ENCODE peak calls at places on chromosomes 13 and 19, in ten cellular contexts. One of them, this sample, is unnamed.

GRCh38 chr13:70568571-70568970 is 460.3 kb upstream of the KLHL1 start:
- DNase-seq in fibroblast of pulmonary artery: peak
- DNase-seq in astrocyte of the spinal cord: peak
- DNase-seq in psoas muscle: no peak
- DNase-seq in vagina: no peak
- DNase-seq in BJ: peak
- DNase-seq in epithelial cell of esophagus: peak
- DNase-seq in IMR-90: peak
- DNase-seq in Caco-2: peak
- DNase-seq in cardiac fibroblast: peak
- DNase-seq in this sample: peak

GRCh38 chr19:14408641-14409120 is 10.5 kb downstream of the DDX39A start:
- DNase-seq in fibroblast of pulmonary artery: no peak
- DNase-seq in astrocyte of the spinal cord: no peak
- DNase-seq in psoas muscle: no peak
- DNase-seq in vagina: no peak
- DNase-seq in BJ: no peak
- DNase-seq in epithelial cell of esophagus: no peak
- DNase-seq in IMR-90: no peak
- DNase-seq in Caco-2: no peak
- DNase-seq in cardiac fibroblast: peak
- DNase-seq in this sample: peak

GRCh38 chr13:114259974-114260373 is 21.4 kb upstream of the UPF3A start:
- DNase-seq in fibroblast of pulmonary artery: no peak
- DNase-seq in astrocyte of the spinal cord: no peak
- DNase-seq in psoas muscle: no peak
- DNase-seq in vagina: no peak
- DNase-seq in BJ: no peak
- DNase-seq in epithelial cell of esophagus: no peak
- DNase-seq in IMR-90: no peak
- DNase-seq in Caco-2: no peak
- DNase-seq in cardiac fibroblast: no peak
- DNase-seq in this sample: no peak

GRCh38 chr19:30319876-30320275 is 52.3 kb upstream of the ZNF536 start:
- DNase-seq in fibroblast of pulmonary artery: no peak
- DNase-seq in astrocyte of the spinal cord: no peak
- DNase-seq in psoas muscle: no peak
- DNase-seq in vagina: no peak
- DNase-seq in BJ: no peak
- DNase-seq in epithelial cell of esophagus: no peak
- DNase-seq in IMR-90: no peak
- DNase-seq in Caco-2: no peak
- DNase-seq in cardiac fibroblast: no peak
- DNase-seq in this sample: no peak

GRCh38 chr13:97975851-97976550 is 22.5 kb downstream of the IPO5 start:
- DNase-seq in fibroblast of pulmonary artery: peak
- DNase-seq in astrocyte of the spinal cord: peak
- DNase-seq in psoas muscle: peak
- DNase-seq in vagina: no peak
- DNase-seq in BJ: no peak
- DNase-seq in epithelial cell of esophagus: peak
- DNase-seq in IMR-90: peak
- DNase-seq in Caco-2: peak
- DNase-seq in cardiac fibroblast: peak
- DNase-seq in this sample: peak

GRCh38 chr19:9584073-9584833 is at the start of gene ZNF121:
- DNase-seq in fibroblast of pulmonary artery: peak
- DNase-seq in astrocyte of the spinal cord: peak
- DNase-seq in psoas muscle: peak
- DNase-seq in vagina: peak
- DNase-seq in BJ: no peak
- DNase-seq in epithelial cell of esophagus: peak
- DNase-seq in IMR-90: peak
- DNase-seq in Caco-2: peak
- DNase-seq in cardiac fibroblast: peak
- DNase-seq in this sample: peak

GRCh38 chr13:101556676-101557121 is 104.2 kb downstream of the ITGBL1 start:
- DNase-seq in fibroblast of pulmonary artery: peak
- DNase-seq in astrocyte of the spinal cord: no peak
- DNase-seq in psoas muscle: peak
- DNase-seq in vagina: no peak
- DNase-seq in BJ: no peak
- DNase-seq in epithelial cell of esophagus: no peak
- DNase-seq in IMR-90: peak
- DNase-seq in Caco-2: no peak
- DNase-seq in cardiac fibroblast: peak
- DNase-seq in this sample: peak

GRCh38 chr13:51180853-51181511 is 41.2 kb upstream of the FAM124A start:
- DNase-seq in fibroblast of pulmonary artery: no peak
- DNase-seq in astrocyte of the spinal cord: no peak
- DNase-seq in psoas muscle: no peak
- DNase-seq in vagina: no peak
- DNase-seq in BJ: no peak
- DNase-seq in epithelial cell of esophagus: no peak
- DNase-seq in IMR-90: no peak
- DNase-seq in Caco-2: no peak
- DNase-seq in cardiac fibroblast: no peak
- DNase-seq in this sample: no peak

GRCh38 chr13:40503966-40504591 is 162.4 kb downstream of the FOXO1 start:
- DNase-seq in fibroblast of pulmonary artery: peak
- DNase-seq in astrocyte of the spinal cord: peak
- DNase-seq in psoas muscle: no peak
- DNase-seq in vagina: peak
- DNase-seq in BJ: peak
- DNase-seq in epithelial cell of esophagus: peak
- DNase-seq in IMR-90: peak
- DNase-seq in Caco-2: peak
- DNase-seq in cardiac fibroblast: peak
- DNase-seq in this sample: peak

GRCh38 chr19:52948025-52948770 is 14.5 kb downstream of the ZNF816 start:
- DNase-seq in fibroblast of pulmonary artery: no peak
- DNase-seq in astrocyte of the spinal cord: no peak
- DNase-seq in psoas muscle: no peak
- DNase-seq in vagina: no peak
- DNase-seq in BJ: no peak
- DNase-seq in epithelial cell of esophagus: no peak
- DNase-seq in IMR-90: no peak
- DNase-seq in Caco-2: no peak
- DNase-seq in cardiac fibroblast: no peak
- DNase-seq in this sample: no peak

GRCh38 chr19:35717665-35718344 is at the start of gene KMT2B:
- DNase-seq in fibroblast of pulmonary artery: no peak
- DNase-seq in astrocyte of the spinal cord: peak
- DNase-seq in psoas muscle: peak
- DNase-seq in vagina: no peak
- DNase-seq in BJ: peak
- DNase-seq in epithelial cell of esophagus: peak
- DNase-seq in IMR-90: no peak
- DNase-seq in Caco-2: peak
- DNase-seq in cardiac fibroblast: no peak
- DNase-seq in this sample: peak

GRCh38 chr19:18284710-18285430 is 3.4 kb upstream of the JUND start:
- DNase-seq in fibroblast of pulmonary artery: no peak
- DNase-seq in astrocyte of the spinal cord: no peak
- DNase-seq in psoas muscle: no peak
- DNase-seq in vagina: no peak
- DNase-seq in BJ: no peak
- DNase-seq in epithelial cell of esophagus: no peak
- DNase-seq in IMR-90: no peak
- DNase-seq in Caco-2: no peak
- DNase-seq in cardiac fibroblast: no peak
- DNase-seq in this sample: no peak

GRCh38 chr19:30757836-30758617 is 385.8 kb downstream of the ZNF536 start:
- DNase-seq in fibroblast of pulmonary artery: no peak
- DNase-seq in astrocyte of the spinal cord: no peak
- DNase-seq in psoas muscle: no peak
- DNase-seq in vagina: no peak
- DNase-seq in BJ: no peak
- DNase-seq in epithelial cell of esophagus: no peak
- DNase-seq in IMR-90: no peak
- DNase-seq in Caco-2: no peak
- DNase-seq in cardiac fibroblast: no peak
- DNase-seq in this sample: no peak

GRCh38 chr13:92074658-92075057 is 676.2 kb downstream of the GPC5 start:
- DNase-seq in fibroblast of pulmonary artery: peak
- DNase-seq in astrocyte of the spinal cord: peak
- DNase-seq in psoas muscle: no peak
- DNase-seq in vagina: no peak
- DNase-seq in BJ: no peak
- DNase-seq in epithelial cell of esophagus: peak
- DNase-seq in IMR-90: no peak
- DNase-seq in Caco-2: peak
- DNase-seq in cardiac fibroblast: peak
- DNase-seq in this sample: no peak

GRCh38 chr13:76019421-76020044 is 383.4 kb downstream of the LMO7 start:
- DNase-seq in fibroblast of pulmonary artery: no peak
- DNase-seq in astrocyte of the spinal cord: peak
- DNase-seq in psoas muscle: no peak
- DNase-seq in vagina: no peak
- DNase-seq in BJ: no peak
- DNase-seq in epithelial cell of esophagus: peak
- DNase-seq in IMR-90: no peak
- DNase-seq in Caco-2: no peak
- DNase-seq in cardiac fibroblast: no peak
- DNase-seq in this sample: peak
- TF ChIP-seq CTCF in fibroblast of pulmonary artery: peak
- TF ChIP-seq CTCF in astrocyte of the spinal cord: peak
- TF ChIP-seq CTCF in psoas muscle: no peak
- TF ChIP-seq CTCF in vagina: no peak
- TF ChIP-seq CTCF in BJ: peak
- TF ChIP-seq CTCF in epithelial cell of esophagus: no peak
- TF ChIP-seq CTCF in IMR-90: no peak
- TF ChIP-seq CTCF in Caco-2: no peak
- TF ChIP-seq CTCF in cardiac fibroblast: peak
- TF ChIP-seq CTCF in this sample: peak

GRCh38 chr13:32737111-32737571 is 150.9 kb downstream of the PDS5B start:
- DNase-seq in fibroblast of pulmonary artery: peak
- DNase-seq in astrocyte of the spinal cord: peak
- DNase-seq in psoas muscle: no peak
- DNase-seq in vagina: no peak
- DNase-seq in BJ: no peak
- DNase-seq in epithelial cell of esophagus: no peak
- DNase-seq in IMR-90: no peak
- DNase-seq in Caco-2: no peak
- DNase-seq in cardiac fibroblast: peak
- DNase-seq in this sample: peak
- H3K4me3 ChIP-seq in fibroblast of pulmonary artery: peak
- H3K4me3 ChIP-seq in astrocyte of the spinal cord: no peak
- H3K4me3 ChIP-seq in psoas muscle: peak
- H3K4me3 ChIP-seq in vagina: peak
- H3K4me3 ChIP-seq in BJ: no peak
- H3K4me3 ChIP-seq in epithelial cell of esophagus: no peak
- H3K4me3 ChIP-seq in IMR-90: peak
- H3K4me3 ChIP-seq in Caco-2: no peak
- H3K4me3 ChIP-seq in cardiac fibroblast: no peak
- H3K4me3 ChIP-seq in this sample: peak

GRCh38 chr13:54945978-54946377 is 1917.4 kb downstream of the OLFM4 start:
- DNase-seq in fibroblast of pulmonary artery: no peak
- DNase-seq in astrocyte of the spinal cord: no peak
- DNase-seq in psoas muscle: no peak
- DNase-seq in vagina: no peak
- DNase-seq in BJ: no peak
- DNase-seq in epithelial cell of esophagus: no peak
- DNase-seq in IMR-90: no peak
- DNase-seq in Caco-2: no peak
- DNase-seq in cardiac fibroblast: no peak
- DNase-seq in this sample: no peak

GRCh38 chr13:54953786-54954185 is 1925.2 kb downstream of the OLFM4 start:
- DNase-seq in fibroblast of pulmonary artery: no peak
- DNase-seq in astrocyte of the spinal cord: no peak
- DNase-seq in psoas muscle: no peak
- DNase-seq in vagina: no peak
- DNase-seq in BJ: no peak
- DNase-seq in epithelial cell of esophagus: peak
- DNase-seq in IMR-90: no peak
- DNase-seq in Caco-2: no peak
- DNase-seq in cardiac fibroblast: no peak
- DNase-seq in this sample: no peak

GRCh38 chr13:54949735-54950134 is 1921.1 kb downstream of the OLFM4 start:
- DNase-seq in fibroblast of pulmonary artery: no peak
- DNase-seq in astrocyte of the spinal cord: no peak
- DNase-seq in psoas muscle: no peak
- DNase-seq in vagina: no peak
- DNase-seq in BJ: no peak
- DNase-seq in epithelial cell of esophagus: peak
- DNase-seq in IMR-90: no peak
- DNase-seq in Caco-2: no peak
- DNase-seq in cardiac fibroblast: no peak
- DNase-seq in this sample: no peak

DNA sequence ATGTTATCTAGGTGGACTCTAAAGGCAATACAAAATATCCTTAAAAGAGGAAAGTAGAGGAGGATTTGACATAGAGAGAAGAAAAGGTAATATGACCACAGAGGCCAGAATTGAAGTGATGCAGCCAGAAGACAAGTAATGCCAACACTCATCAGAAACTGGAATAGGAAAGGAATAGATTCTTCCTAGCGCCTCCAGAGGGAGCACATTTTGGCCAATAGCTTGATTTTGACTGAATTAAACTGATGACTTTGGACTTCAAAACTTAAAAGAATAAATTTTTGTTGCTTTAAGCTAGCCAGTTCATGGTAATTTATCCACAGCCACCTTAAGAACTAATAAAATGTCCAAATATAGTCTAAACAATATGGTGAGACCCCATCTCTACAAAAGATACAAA is 1921.9 kb downstream of the OLFM4 start:
- DNase-seq in fibroblast of pulmonary artery: no peak
- DNase-seq in astrocyte of the spinal cord: no peak
- DNase-seq in psoas muscle: no peak
- DNase-seq in vagina: no peak
- DNase-seq in BJ: no peak
- DNase-seq in epithelial cell of esophagus: no peak
- DNase-seq in IMR-90: no peak
- DNase-seq in Caco-2: no peak
- DNase-seq in cardiac fibroblast: no peak
- DNase-seq in this sample: no peak
- TF ChIP-seq CTCF in fibroblast of pulmonary artery: no peak
- TF ChIP-seq CTCF in astrocyte of the spinal cord: no peak
- TF ChIP-seq CTCF in psoas muscle: no peak
- TF ChIP-seq CTCF in vagina: no peak
- TF ChIP-seq CTCF in BJ: no peak
- TF ChIP-seq CTCF in epithelial cell of esophagus: no peak
- TF ChIP-seq CTCF in IMR-90: no peak
- TF ChIP-seq CTCF in Caco-2: peak
- TF ChIP-seq CTCF in cardiac fibroblast: no peak
- TF ChIP-seq CTCF in this sample: no peak

DNA sequence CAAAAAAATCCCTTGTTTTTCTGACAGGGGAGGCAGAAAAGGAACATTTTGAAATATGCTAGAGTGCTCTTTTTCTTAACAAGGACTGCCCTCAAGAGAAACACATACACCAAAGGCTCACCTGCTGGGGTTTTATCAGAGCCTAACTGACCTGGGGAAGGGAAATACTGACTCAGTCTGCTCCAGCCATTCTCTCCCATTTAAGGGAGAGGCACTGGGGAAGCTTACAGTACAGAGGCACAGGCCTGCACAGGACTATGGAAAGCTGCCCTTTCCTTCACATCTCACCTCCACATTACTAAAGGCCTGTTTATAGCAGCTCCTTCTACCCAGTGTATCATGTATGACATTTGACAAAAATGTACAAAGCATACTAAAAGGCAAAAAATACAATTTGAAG is 30.3 kb downstream of the TNFRSF19 start:
- DNase-seq in fibroblast of pulmonary artery: no peak
- DNase-seq in astrocyte of the spinal cord: no peak
- DNase-seq in psoas muscle: no peak
- DNase-seq in vagina: no peak
- DNase-seq in BJ: no peak
- DNase-seq in epithelial cell of esophagus: peak
- DNase-seq in IMR-90: no peak
- DNase-seq in Caco-2: no peak
- DNase-seq in cardiac fibroblast: no peak
- DNase-seq in this sample: no peak
- H3K4me3 ChIP-seq in fibroblast of pulmonary artery: no peak
- H3K4me3 ChIP-seq in astrocyte of the spinal cord: no peak
- H3K4me3 ChIP-seq in psoas muscle: no peak
- H3K4me3 ChIP-seq in vagina: no peak
- H3K4me3 ChIP-seq in BJ: no peak
- H3K4me3 ChIP-seq in epithelial cell of esophagus: no peak
- H3K4me3 ChIP-seq in IMR-90: no peak
- H3K4me3 ChIP-seq in Caco-2: no peak
- H3K4me3 ChIP-seq in cardiac fibroblast: no peak
- H3K4me3 ChIP-seq in this sample: no peak

This sample was measured in fibroblast of villous mesenchyme.